ENCODE peak calls at places on chromosome 14, in seven cellular contexts. G is upper lobe of left lung, D is GM12878, O is HCT116, W is stomach, N is sigmoid colon, V is endothelial cell of umbilical vein. K is an unnamed sample.

GRCh38 chr14:33754264-33754663 is 196.6 kb downstream of the EGLN3 start:
- DNase-seq in O (no peak), W (no peak), N (no peak), D (no peak), G (no peak), V (no peak), K (no peak)

GRCh38 chr14:90193925-90194324 is 62.4 kb upstream of the PSMC1 start:
- DNase-seq in V (no peak), N (no peak), O (peak), D (no peak), G (no peak), W (no peak), K (no peak)

GRCh38 chr14:97361181-97361580 is 564.0 kb downstream of the VRK1 start:
- DNase-seq in D (no peak), W (no peak), V (no peak), O (no peak), G (no peak), N (no peak), K (no peak)

GRCh38 chr14:55416866-55417265 is 5.2 kb upstream of the ATG14 start:
- DNase-seq in G (no peak), D (no peak), W (no peak), V (no peak), N (no peak), O (peak), K (no peak)

GRCh38 chr14:56585461-56586084 is 6.0 kb downstream of the TMEM260 start:
- DNase-seq in N (no peak), W (no peak), D (no peak), V (no peak), G (no peak), O (no peak), K (no peak)

GRCh38 chr14:36493761-36494160 is 26.3 kb downstream of the NKX2-1 start:
- DNase-seq in G (no peak), W (no peak), O (no peak), V (no peak), D (no peak), N (no peak), K (no peak)

GRCh38 chr14:94388896-94389469 is 581 bp upstream of the SERPINA1 start:
- DNase-seq in G (no peak), W (no peak), V (no peak), N (no peak), D (no peak), O (no peak), K (no peak)

GRCh38 chr14:99968156-99968920 is 96.9 kb upstream of the EVL start:
- DNase-seq in N (no peak), G (no peak), V (no peak), W (no peak), D (no peak), O (no peak), K (no peak)

GRCh38 chr14:92973265-92973797 is 50.4 kb downstream of the CHGA start:
- DNase-seq in V (peak), D (no peak), G (peak), N (peak), W (peak), O (no peak), K (peak)

GRCh38 chr14:54108481-54109471 is 152.2 kb upstream of the BMP4 start:
- DNase-seq in W (no peak), G (no peak), D (no peak), N (no peak), O (peak), V (peak), K (no peak)

GRCh38 chr14:38553586-38553985 is 297.7 kb upstream of the CLEC14A start:
- DNase-seq in N (no peak), V (peak), O (no peak), G (no peak), W (no peak), D (no peak), K (no peak)

GRCh38 chr14:37048666-37049071 is 123.7 kb downstream of the SLC25A21 start:
- DNase-seq in G (no peak), D (no peak), O (no peak), W (no peak), N (no peak), V (peak), K (no peak)

GRCh38 chr14:91348861-91349465 is 68.7 kb downstream of the CCDC88C start:
- DNase-seq in V (no peak), W (no peak), G (no peak), O (no peak), N (no peak), D (no peak), K (no peak)

GRCh38 chr14:70317969-70318634 is 41.4 kb downstream of the COX16 start:
- DNase-seq in W (peak), G (no peak), D (peak), V (peak), O (peak), N (no peak), K (no peak)

GRCh38 chr14:72275242-72275641 is 343.0 kb downstream of the RGS6 start:
- DNase-seq in G (no peak), D (no peak), N (no peak), O (no peak), W (no peak), V (no peak), K (no peak)

GRCh38 chr14:102826161-102826560 is 48.9 kb downstream of the TRAF3 start:
- DNase-seq in N (no peak), G (peak), W (no peak), D (no peak), O (no peak), V (no peak), K (no peak)

GRCh38 chr14:26719514-26719913 is 121.7 kb upstream of the NOVA1 start:
- DNase-seq in G (no peak), W (no peak), N (no peak), D (no peak), V (no peak), O (no peak), K (no peak)

GRCh38 chr14:34592623-34593022 is 37.3 kb downstream of the SNX6 start:
- DNase-seq in D (no peak), N (peak), V (no peak), W (no peak), G (no peak), O (no peak), K (no peak)

GRCh38 chr14:90624732-90625444 is 191.3 kb downstream of the TTC7B start:
- DNase-seq in D (no peak), W (no peak), O (no peak), G (peak), V (no peak), N (no peak), K (peak)

GRCh38 chr14:33026850-33027420 is 88.3 kb downstream of the NPAS3 start:
- DNase-seq in G (no peak), N (no peak), O (no peak), D (no peak), W (no peak), V (no peak), K (no peak)

GRCh38 chr14:53757732-53758131 is 198.9 kb downstream of the BMP4 start:
- DNase-seq in N (no peak), O (no peak), G (no peak), V (no peak), D (no peak), W (no peak), K (no peak)

GRCh38 chr14:92589213-92589852 is 75.8 kb downstream of the RIN3 start:
- DNase-seq in D (no peak), G (no peak), N (peak), V (no peak), W (no peak), O (no peak), K (peak)

GRCh38 chr14:92568621-92569479 is 55.3 kb downstream of the RIN3 start:
- DNase-seq in N (peak), O (no peak), V (no peak), W (no peak), G (no peak), D (peak), K (no peak)

GRCh38 chr14:104564744-104565679 is 14.6 kb upstream of the C14orf180 start:
- DNase-seq in G (peak), D (no peak), N (no peak), W (no peak), V (no peak), O (no peak), K (no peak)

GRCh38 chr14:28703482-28703881 is 63.1 kb upstream of the FOXG1 start:
- DNase-seq in V (no peak), D (no peak), G (no peak), W (no peak), N (no peak), O (no peak), K (no peak)

DNA sequence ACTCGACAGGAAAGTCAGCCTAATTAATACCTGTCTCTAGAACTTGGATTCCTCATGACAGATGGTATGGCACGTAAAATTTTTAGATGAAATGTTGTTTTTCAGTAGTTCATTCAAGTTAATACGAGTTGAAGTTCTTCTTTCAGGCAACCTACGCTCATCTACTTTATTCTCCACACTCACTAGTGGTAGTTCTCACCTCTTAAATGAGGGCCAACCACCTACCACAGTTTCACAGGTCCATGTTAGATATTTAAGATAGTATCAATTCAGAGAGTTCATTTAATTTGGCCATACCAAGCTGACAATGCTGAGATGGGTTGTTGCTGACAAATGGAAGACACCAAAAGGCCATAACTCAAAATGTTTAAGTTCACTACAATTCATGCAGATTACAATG is 50.6 kb downstream of the NIN start:
- DNase-seq in D (no peak), W (no peak), N (no peak), G (no peak), O (no peak), V (no peak), K (no peak)
- H3K27ac ChIP-seq in D (no peak), W (no peak), N (no peak), G (no peak), O (no peak), V (no peak), K (no peak)

GRCh38 chr14:68403794-68404522 is 388.9 kb downstream of the ZFP36L1 start:
- DNase-seq in D (no peak), W (no peak), O (no peak), G (no peak), V (no peak), N (no peak), K (no peak)
- TF ChIP-seq POLR2AphosphoS5 in D (peak), W (no peak), O (no peak), G (no peak), V (no peak), N (no peak), K (no peak)

GRCh38 chr14:96114002-96114401 is 74.8 kb downstream of the C14orf132 start:
- DNase-seq in N (no peak), G (no peak), O (no peak), V (no peak), W (no peak), D (no peak), K (no peak)

GRCh38 chr14:96120392-96120791 is 81.2 kb downstream of the C14orf132 start:
- DNase-seq in W (no peak), D (no peak), O (no peak), N (no peak), G (no peak), V (no peak), K (no peak)

GRCh38 chr14:96119947-96120346 is 80.8 kb downstream of the C14orf132 start:
- DNase-seq in W (no peak), V (no peak), N (no peak), O (no peak), D (no peak), G (no peak), K (no peak)

GRCh38 chr14:96117997-96118790 is 79.0 kb downstream of the C14orf132 start:
- DNase-seq in V (no peak), G (no peak), O (no peak), N (no peak), D (no peak), W (no peak), K (no peak)

DNA sequence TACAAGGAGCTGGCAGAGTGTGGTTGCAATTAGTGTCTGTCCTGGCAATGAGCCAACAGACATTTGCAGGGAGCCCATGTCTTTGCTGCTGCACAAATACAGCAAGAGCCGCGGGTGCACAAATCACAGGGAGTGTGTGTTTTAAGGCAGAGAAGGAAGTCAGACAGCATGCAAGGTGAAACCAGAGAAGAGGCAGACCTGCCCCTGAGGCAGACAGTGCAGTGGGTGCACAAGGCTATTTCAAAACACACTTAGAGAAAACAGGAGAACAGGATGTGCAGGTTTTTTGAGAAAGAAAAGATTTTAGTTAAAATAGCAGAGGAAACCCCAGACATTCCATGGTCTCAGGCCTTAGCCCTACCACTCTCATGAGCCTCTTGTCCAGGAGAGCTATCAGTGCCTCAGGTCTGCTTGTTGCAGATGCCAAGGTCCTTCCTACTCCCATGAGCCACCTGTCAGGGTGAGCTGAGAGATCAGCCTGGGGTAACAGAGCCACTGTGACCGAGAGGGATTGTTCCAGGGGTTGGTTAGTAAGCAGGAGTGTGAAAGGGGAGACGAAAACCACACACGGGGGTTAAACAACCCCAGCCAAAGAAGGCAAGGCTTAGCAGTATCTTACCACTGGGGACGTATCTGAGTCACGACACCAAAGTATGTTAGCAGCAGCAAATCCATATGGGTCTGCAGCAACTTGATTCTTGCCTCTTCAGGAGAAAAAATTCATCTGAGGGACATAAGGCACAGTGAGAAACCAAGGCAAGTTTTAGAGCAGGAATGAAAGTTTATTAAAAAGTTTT is 78.1 kb downstream of the C14orf132 start:
- DNase-seq in W (no peak), O (no peak), D (no peak), N (no peak), G (no peak), V (no peak), K (no peak)
- TF ChIP-seq CTCF in W (no peak), O (no peak), D (no peak), N (no peak), G (no peak), V (no peak), K (no peak)

GRCh38 chr14:61479746-61480502 is 158.5 kb downstream of the PRKCH start:
- DNase-seq in O (no peak), G (no peak), V (peak), N (no peak), D (no peak), W (no peak), K (no peak)
- H3K27ac ChIP-seq in O (no peak), G (peak), V (no peak), N (no peak), D (peak), W (peak), K (no peak)

DNA sequence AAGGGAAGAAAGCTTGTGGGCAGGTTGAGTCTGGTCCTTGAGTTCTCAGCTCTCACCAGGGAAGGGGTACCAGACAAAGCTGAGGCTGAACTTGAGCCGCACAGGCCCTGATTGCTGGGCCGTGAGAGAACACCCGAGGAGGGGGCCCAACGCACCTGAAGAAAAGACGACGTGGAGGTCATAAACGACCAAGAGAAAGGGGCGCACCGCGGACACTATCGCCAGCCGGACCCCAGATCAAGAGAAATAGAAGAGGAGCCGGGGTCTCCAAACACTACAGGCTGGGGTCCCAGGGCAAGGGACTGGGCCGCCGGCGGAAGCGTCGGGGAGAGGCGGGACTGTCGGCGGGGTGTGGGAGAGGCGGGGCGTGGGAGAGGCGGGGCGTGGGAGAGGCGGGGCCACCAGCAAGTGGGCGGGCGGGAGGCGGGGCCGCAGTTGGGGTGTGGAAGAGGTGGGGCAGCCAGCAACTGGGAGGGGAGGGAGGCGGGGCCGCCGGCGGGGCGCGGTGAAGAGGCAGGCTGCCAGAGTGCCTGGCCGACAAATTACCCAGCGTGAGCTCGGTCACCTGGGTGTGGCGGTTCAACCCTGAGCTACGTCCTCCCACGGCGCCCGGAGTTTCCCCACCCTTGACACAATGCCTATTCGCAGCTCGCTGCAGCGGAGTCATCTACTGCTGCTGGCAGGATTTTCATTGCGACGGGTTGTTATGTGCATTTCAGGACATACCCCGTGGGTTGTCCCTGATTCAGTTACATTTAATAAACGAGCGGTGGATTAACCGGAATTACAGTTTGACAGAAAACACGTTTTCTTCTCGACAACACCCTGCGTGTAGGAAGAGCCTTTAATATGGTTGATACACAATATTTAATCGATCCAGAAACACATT is 15.5 kb upstream of the NEMF start:
- DNase-seq in D (peak), N (peak), V (peak), W (peak), O (peak), G (peak), K (peak)
- TF ChIP-seq POLR2AphosphoS5 in D (peak), N (peak), V (peak), W (peak), O (peak), G (peak), K (peak)

GRCh38 chr14:64773577-64773976 is 69.4 kb downstream of the PLEKHG3 start:
- DNase-seq in D (no peak), O (no peak), N (no peak), V (no peak), G (no peak), W (no peak), K (no peak)

GRCh38 chr14:64773046-64773445 is 68.8 kb downstream of the PLEKHG3 start:
- DNase-seq in D (no peak), G (no peak), O (no peak), N (no peak), V (no peak), W (no peak), K (no peak)

GRCh38 chr14:64770751-64771150 is 66.5 kb downstream of the PLEKHG3 start:
- DNase-seq in O (no peak), G (peak), N (peak), W (no peak), D (no peak), V (no peak), K (no peak)

GRCh38 chr14:64771161-64771560 is 66.9 kb downstream of the PLEKHG3 start:
- DNase-seq in V (no peak), D (no peak), O (no peak), N (no peak), G (no peak), W (no peak), K (no peak)

GRCh38 chr14:64772394-64772950 is 68.2 kb downstream of the PLEKHG3 start:
- DNase-seq in V (no peak), O (no peak), W (no peak), D (no peak), N (peak), G (peak), K (no peak)
- TF ChIP-seq CTCF in V (no peak), O (peak), W (no peak), D (no peak), N (no peak), G (no peak), K (no peak)

GRCh38 chr14:75577724-75578098 is 709 bp upstream of the FLVCR2 start:
- DNase-seq in O (peak), W (peak), N (peak), D (peak), G (no peak), V (peak), K (peak)

GRCh38 chr14:75578786-75579781 is 664 bp downstream of the FLVCR2 start:
- DNase-seq in G (peak), D (no peak), W (no peak), N (peak), O (no peak), V (peak), K (peak)

GRCh38 chr14:75578099-75578785 is at the start of gene FLVCR2:
- DNase-seq in D (no peak), N (peak), V (peak), W (peak), G (peak), O (no peak), K (peak)

GRCh38 chr14:75577090-75577489 is 1.3 kb upstream of the FLVCR2 start:
- DNase-seq in G (no peak), W (no peak), O (no peak), V (no peak), N (peak), D (no peak), K (no peak)

DNA sequence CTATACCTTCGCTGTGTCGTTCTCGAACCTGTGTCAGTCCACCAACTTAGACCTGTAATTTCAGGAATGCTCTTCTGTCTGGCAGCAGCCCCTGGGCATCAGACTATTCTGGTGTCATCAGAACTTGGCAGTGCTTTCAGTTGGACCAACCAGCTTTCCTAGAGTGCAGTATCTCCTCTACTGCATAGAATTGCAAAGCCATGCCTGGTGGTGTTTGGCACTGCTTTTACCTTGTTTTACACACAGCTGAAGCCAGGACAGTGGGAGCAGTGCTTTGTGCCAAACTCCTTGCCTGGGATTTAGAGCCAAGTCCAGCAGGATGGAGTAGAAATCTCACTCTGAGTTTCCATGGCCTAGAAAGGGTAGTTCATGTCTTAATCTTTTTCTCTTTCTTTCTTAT is 1.5 kb downstream of the FLVCR2 start:
- DNase-seq in O (no peak), G (no peak), W (no peak), N (peak), V (no peak), D (no peak), K (no peak)
- H3K27ac ChIP-seq in O (no peak), G (peak), W (no peak), N (no peak), V (no peak), D (no peak), K (no peak)

GRCh38 chr14:75913183-75913582 is 68.6 kb downstream of the TGFB3 start:
- DNase-seq in V (no peak), N (no peak), G (no peak), O (no peak), D (no peak), W (no peak), K (no peak)
- TF ChIP-seq POLR2AphosphoS5 in V (no peak), N (no peak), G (no peak), O (no peak), D (no peak), W (no peak), K (no peak)

GRCh38 chr14:60195179-60195810 is 30.1 kb upstream of the DHRS7 start:
- DNase-seq in W (no peak), N (no peak), V (no peak), G (no peak), O (no peak), D (no peak), K (no peak)
- TF ChIP-seq CTCF in W (no peak), N (no peak), V (no peak), G (no peak), O (no peak), D (peak), K (no peak)

GRCh38 chr14:101453225-101453624 is 108.1 kb upstream of the DIO3 start:
- DNase-seq in V (no peak), W (no peak), G (no peak), N (no peak), O (no peak), D (no peak), K (no peak)
- H3K27ac ChIP-seq in V (no peak), W (no peak), G (no peak), N (no peak), O (no peak), D (no peak), K (no peak)